ENCODE peak calls at places on chromosome 11, in nine cellular contexts. Y is neural crest cell, V is right lobe of liver, J is astrocyte of the cerebellum, O is endothelial cell, C is upper lobe of right lung, D is suprapubic skin, A is transverse colon, S is GM20000. G is an unnamed sample.

GRCh38 chr11:23856654-23857053 is 640.2 kb upstream of the LUZP2 start:
- DNase-seq in Y (no peak), V (no peak), J (no peak), O (no peak), C (no peak), D (no peak), A (no peak), S (no peak), G (no peak)

GRCh38 chr11:47060807-47061206 is 115.9 kb downstream of the ARFGAP2 start:
- DNase-seq in Y (no peak), V (no peak), J (no peak), O (no peak), C (no peak), D (no peak), A (no peak), S (no peak), G (no peak)

GRCh38 chr11:88632163-88632562 is 294.6 kb upstream of the CTSC start:
- DNase-seq in Y (no peak), V (no peak), J (no peak), O (no peak), C (no peak), D (no peak), A (no peak), S (no peak), G (no peak)

GRCh38 chr11:48081151-48082010 is 101.0 kb downstream of the PTPRJ start:
- DNase-seq in Y (no peak), V (peak; percentile 89), J (peak; percentile 84), O (no peak), C (no peak), D (peak; percentile 66), A (no peak), S (no peak), G (no peak)

GRCh38 chr11:116709970-116710369 is 62.8 kb downstream of the BUD13 start:
- DNase-seq in Y (no peak), V (no peak), J (no peak), O (no peak), C (no peak), D (no peak), A (no peak), S (no peak), G (no peak)

GRCh38 chr11:120173771-120174170 is 35.9 kb upstream of the TRIM29 start:
- DNase-seq in Y (no peak), V (no peak), J (no peak), O (no peak), C (no peak), D (peak; percentile 31), A (no peak), S (no peak), G (no peak)

GRCh38 chr11:17431139-17431538 is 42.7 kb upstream of the KCNJ11 start:
- DNase-seq in Y (no peak), V (peak; percentile 57), J (no peak), O (no peak), C (no peak), D (no peak), A (no peak), S (no peak), G (no peak)

GRCh38 chr11:109726061-109726460 is 304.1 kb downstream of the C11orf87 start:
- DNase-seq in Y (no peak), V (no peak), J (no peak), O (no peak), C (no peak), D (no peak), A (no peak), S (no peak), G (no peak)

GRCh38 chr11:63917685-63918523 is 940 bp upstream of the RCOR2 start:
- DNase-seq in Y (peak; percentile 66), V (no peak), J (no peak), O (peak; percentile 34), C (no peak), D (no peak), A (peak; percentile 62), S (peak; percentile 70), G (no peak)

GRCh38 chr11:96620464-96621044 is 230.7 kb downstream of the JRKL start:
- DNase-seq in Y (no peak), V (no peak), J (no peak), O (no peak), C (no peak), D (no peak), A (no peak), S (no peak), G (no peak)

GRCh38 chr11:18383388-18384156 is 10.8 kb upstream of the LDHA start:
- DNase-seq in Y (no peak), V (peak; percentile 72), J (peak; percentile 57), O (peak; percentile 12), C (peak; percentile 64), D (peak; percentile 92), A (peak; percentile 83), S (peak; percentile 75), G (peak; percentile 97)

GRCh38 chr11:31817621-31818493 is 6.7 kb upstream of the PAX6 start:
- DNase-seq in Y (peak; percentile 20), V (no peak), J (no peak), O (no peak), C (no peak), D (no peak), A (no peak), S (peak; percentile 28), G (no peak)

GRCh38 chr11:119522609-119523008 is 99.6 kb upstream of the THY1 start:
- DNase-seq in Y (no peak), V (no peak), J (no peak), O (no peak), C (no peak), D (no peak), A (no peak), S (no peak), G (no peak)

GRCh38 chr11:12723410-12724297 is 49.4 kb downstream of the TEAD1 start:
- DNase-seq in Y (no peak), V (no peak), J (no peak), O (no peak), C (no peak), D (no peak), A (peak; percentile 18), S (no peak), G (no peak)

GRCh38 chr11:89477175-89477574 is 14.0 kb downstream of the NOX4 start:
- DNase-seq in Y (no peak), V (no peak), J (no peak), O (no peak), C (no peak), D (no peak), A (peak; percentile 16), S (no peak), G (no peak)

GRCh38 chr11:12248330-12248729 is 129.0 kb upstream of the PARVA start:
- DNase-seq in Y (no peak), V (peak; percentile 87), J (no peak), O (no peak), C (peak; percentile 97), D (no peak), A (peak; percentile 92), S (no peak), G (no peak)

GRCh38 chr11:59171508-59172322 is at the start of gene DTX4:
- DNase-seq in Y (peak; percentile 96), V (peak; percentile 95), J (peak; percentile 75), O (peak; percentile 95), C (peak; percentile 96), D (peak; percentile 95), A (peak; percentile 95), S (peak; percentile 89), G (peak; percentile 27)

GRCh38 chr11:2801711-2802388 is 83.7 kb downstream of the CDKN1C start:
- DNase-seq in Y (no peak), V (no peak), J (no peak), O (no peak), C (peak; percentile 55), D (peak; percentile 56), A (peak; percentile 8), S (no peak), G (no peak)

GRCh38 chr11:115518983-115519382 is 14.8 kb upstream of the CADM1 start:
- DNase-seq in Y (no peak), V (no peak), J (no peak), O (no peak), C (no peak), D (no peak), A (no peak), S (no peak), G (no peak)

GRCh38 chr11:69398529-69399492 is 82.7 kb upstream of the LINC01488 start:
- DNase-seq in Y (no peak), V (no peak), J (peak; percentile 23), O (no peak), C (peak; percentile 41), D (peak; percentile 47), A (no peak), S (no peak), G (no peak)

GRCh38 chr11:304915-305833 is 2.4 kb upstream of the IFITM2 start:
- DNase-seq in Y (no peak), V (peak; percentile 67), J (peak; percentile 76), O (peak; percentile 39), C (peak; percentile 71), D (no peak), A (peak; percentile 75), S (peak; percentile 85), G (no peak)
- TF ChIP-seq CTCF in Y (peak; percentile 70), V (peak; percentile 81), J (peak; percentile 78), O (no peak), C (peak; percentile 70), D (peak; percentile 33), A (peak; percentile 81), S (peak; percentile 78), G (peak; percentile 80)

GRCh38 chr11:102317099-102317767 is at the start of gene BIRC3:
- DNase-seq in Y (peak; percentile 31), V (peak; percentile 88), J (peak; percentile 79), O (peak; percentile 29), C (peak; percentile 90), D (peak; percentile 94), A (peak; percentile 94), S (peak; percentile 81), G (peak; percentile 70)
- TF ChIP-seq CTCF in Y (peak; percentile 46), V (peak; percentile 32), J (peak; percentile 42), O (no peak), C (peak; percentile 47), D (peak; percentile 7), A (peak; percentile 80), S (no peak), G (peak; percentile 51)

DNA sequence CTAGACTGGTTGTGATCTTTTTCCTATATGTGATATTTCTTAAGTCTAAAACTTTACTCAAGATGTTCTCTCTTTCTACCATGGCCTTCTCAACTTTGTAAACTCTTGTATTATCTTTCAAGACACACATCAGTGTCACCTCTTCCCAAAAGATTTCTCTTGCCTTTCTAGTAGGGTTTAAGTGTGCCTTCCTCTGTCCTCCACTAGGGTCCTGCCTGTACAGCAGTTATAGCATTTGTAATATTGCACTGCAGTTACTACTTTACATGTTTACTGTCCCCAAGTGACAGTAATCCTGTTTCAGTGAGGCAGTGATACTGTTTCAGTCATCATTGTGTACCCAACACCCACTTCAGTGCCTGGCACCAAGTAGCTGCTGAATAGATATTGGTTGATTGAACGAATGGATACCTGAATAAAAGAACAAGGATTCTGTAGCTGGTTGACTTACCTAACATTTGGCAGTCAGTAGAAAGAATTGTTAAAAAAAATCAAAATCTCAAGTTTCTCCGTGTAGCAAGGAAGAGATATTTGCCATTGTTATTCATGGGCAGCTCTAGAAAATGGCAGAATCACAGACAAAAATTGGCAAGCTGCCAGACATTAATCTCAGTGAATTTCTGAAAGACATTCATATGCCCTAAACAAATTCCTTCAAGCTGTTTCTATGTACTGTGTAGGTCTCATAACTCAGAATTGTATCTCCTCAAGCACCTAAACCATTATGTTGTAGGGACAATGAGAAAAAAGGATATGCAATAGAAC is 79.4 kb downstream of the RBMXL2 start:
- DNase-seq in Y (no peak), V (no peak), J (no peak), O (no peak), C (no peak), D (no peak), A (no peak), S (no peak), G (no peak)
- TF ChIP-seq CTCF in Y (peak; percentile 33), V (no peak), J (no peak), O (peak; percentile 16), C (no peak), D (no peak), A (no peak), S (no peak), G (no peak)

GRCh38 chr11:13931356-13931755 is 31.2 kb upstream of the SPON1 start:
- DNase-seq in Y (no peak), V (no peak), J (no peak), O (no peak), C (no peak), D (no peak), A (no peak), S (no peak), G (no peak)
- TF ChIP-seq CTCF in Y (no peak), V (no peak), J (no peak), O (no peak), C (no peak), D (no peak), A (no peak), S (no peak), G (no peak)